ENCODE peak calls at places on chromosomes 6 and 20, in five cellular contexts. K is RPMI7951; E is left colon; Z is left ventricle myocardium superior; B is activated naive CD8-positive, alpha-beta T cell treated with anti-CD3 and anti-CD28 coated beads, Interleukin-2, amount 50 U/mL, for 24 hours. N is an unnamed sample.
A peak's percentile ranks its signal among the peaks of the same experiment; 100 is the strongest.

GRCh38 chr20:49381558-49382493 is 100.6 kb downstream of the KCNB1 start:
- DNase-seq in K (peak; percentile 69), Z (peak; percentile 88), B (no peak), E (peak; percentile 77), N (no peak)

GRCh38 chr6:118327237-118327636 is 220.9 kb upstream of the PLN start:
- DNase-seq in K (no peak), Z (no peak), E (no peak), B (no peak), N (no peak)

GRCh38 chr6:52352239-52353008 is 9.5 kb upstream of the PAQR8 start:
- DNase-seq in Z (no peak), K (peak; percentile 99), B (no peak), E (peak; percentile 53), N (no peak)

GRCh38 chr20:60137657-60138245 is 179.5 kb downstream of the CDH26 start:
- DNase-seq in E (no peak), Z (no peak), B (peak; percentile 30), K (peak; percentile 59), N (peak; percentile 42)

GRCh38 chr6:110938176-110938575 is 20.3 kb upstream of the GTF3C6 start:
- DNase-seq in K (peak; percentile 56), Z (no peak), B (no peak), E (no peak), N (no peak)

GRCh38 chr20:57618091-57618765 is 2.0 kb downstream of the ZBP1 start:
- DNase-seq in K (peak; percentile 62), Z (peak; percentile 29), B (peak; percentile 51), E (peak; percentile 86), N (no peak)

GRCh38 chr6:157996918-157997702 is 15.4 kb downstream of the SYNJ2 start:
- DNase-seq in B (no peak), Z (no peak), E (no peak), K (no peak), N (no peak)

GRCh38 chr20:8156603-8157079 is 24.6 kb downstream of the PLCB1 start:
- DNase-seq in K (peak; percentile 72), E (no peak), Z (no peak), B (no peak), N (peak; percentile 43)

GRCh38 chr6:23180504-23181293 is 611.3 kb downstream of the HDGFL1 start:
- DNase-seq in B (no peak), Z (peak; percentile 64), K (peak; percentile 86), E (peak; percentile 31), N (no peak)

GRCh38 chr6:5051394-5051793 is 33.7 kb upstream of the PPP1R3G start:
- DNase-seq in Z (no peak), B (no peak), K (no peak), E (no peak), N (no peak)

GRCh38 chr6:110329729-110330436 is 28.3 kb downstream of the METTL24 start:
- DNase-seq in K (no peak), E (no peak), B (no peak), Z (no peak), N (no peak)

GRCh38 chr6:4640139-4640538 is 136.1 kb upstream of the CDYL start:
- DNase-seq in K (no peak), B (no peak), Z (no peak), E (no peak), N (no peak)

GRCh38 chr6:33822575-33823395 is 19.0 kb upstream of the MLN start:
- DNase-seq in K (peak; percentile 34), B (no peak), Z (peak; percentile 6), E (no peak), N (peak; percentile 15)

GRCh38 chr6:27126815-27127537 is 120.5 kb upstream of the PRSS16 start:
- DNase-seq in K (peak; percentile 92), Z (peak; percentile 90), B (peak; percentile 81), E (peak; percentile 90), N (peak; percentile 91)

GRCh38 chr6:142301421-142302391 is at the start of gene ADGRG6:
- DNase-seq in B (peak; percentile 63), K (peak; percentile 22), Z (peak; percentile 46), E (peak; percentile 41), N (no peak)

GRCh38 chr20:32678948-32679347 is 5.2 kb upstream of the C20orf203 start:
- DNase-seq in Z (peak; percentile 58), K (peak; percentile 91), B (no peak), E (no peak), N (no peak)

GRCh38 chr6:139490482-139490881 is 116.0 kb upstream of the CITED2 start:
- DNase-seq in Z (no peak), E (peak; percentile 41), K (peak; percentile 22), B (no peak), N (no peak)

GRCh38 chr6:36727491-36728021 is 29.9 kb downstream of the RAB44 start:
- DNase-seq in B (no peak), K (peak; percentile 53), Z (no peak), E (no peak), N (peak; percentile 67)

GRCh38 chr6:117440558-117441525 is 15.1 kb upstream of the ROS1 start:
- DNase-seq in B (no peak), E (no peak), Z (no peak), K (peak; percentile 85), N (no peak)

N was measured in DND-41.